ENCODE peak calls at places on chromosomes 4 and X, in four cellular contexts. C, E, B and S are unnamed samples.

GRCh38 chr4:112127736-112128322 is 17.4 kb upstream of the FAM241A start:
- DNase-seq in C (no peak), E (no peak), B (no peak), S (no peak)

GRCh38 chr4:93830090-93830818 is 1.7 kb downstream of the ATOH1 start:
- DNase-seq in C (no peak), E (no peak), B (peak), S (no peak)

GRCh38 chr4:144967161-144967560 is 130.8 kb downstream of the ANAPC10 start:
- DNase-seq in C (no peak), E (no peak), B (no peak), S (no peak)

GRCh38 chr4:187065396-187065795 is 341.7 kb upstream of the FAT1 start:
- DNase-seq in C (no peak), E (no peak), B (no peak), S (no peak)

GRCh38 chrX:22424141-22424915 is 151.6 kb downstream of the CBLL2 start:
- DNase-seq in C (no peak), E (no peak), B (no peak), S (no peak)

GRCh38 chr4:181517521-181517920 is 725.7 kb upstream of the TENM3 start:
- DNase-seq in C (no peak), E (no peak), B (no peak), S (no peak)

GRCh38 chrX:123917069-123917468 is 44.4 kb upstream of the STAG2 start:
- DNase-seq in C (no peak), E (no peak), B (no peak), S (no peak)

GRCh38 chr4:176273741-176274140 is 4.7 kb upstream of the ASB5 start:
- DNase-seq in C (no peak), E (no peak), B (no peak), S (no peak)

GRCh38 chrX:13803116-13803515 is 13.8 kb downstream of the GPM6B start:
- DNase-seq in C (no peak), E (no peak), B (peak), S (no peak)

GRCh38 chrX:22237479-22237878 is 35.2 kb upstream of the CBLL2 start:
- DNase-seq in C (no peak), E (no peak), B (no peak), S (no peak)

GRCh38 chr4:95507147-95507546 is 41.6 kb downstream of the UNC5C start:
- DNase-seq in C (no peak), E (no peak), B (no peak), S (no peak)

GRCh38 chr4:3342182-3342854 is 49.5 kb downstream of the RGS12 start:
- DNase-seq in C (no peak), E (no peak), B (no peak), S (no peak)

GRCh38 chrX:48540015-48540350 is 469 bp downstream of the TBC1D25 start:
- DNase-seq in C (peak), E (no peak), B (no peak), S (peak)

GRCh38 chr4:55510685-55511084 is 36.0 kb downstream of the CLOCK start:
- DNase-seq in C (no peak), E (no peak), B (no peak), S (no peak)

GRCh38 chrX:26558719-26559386 is 342.9 kb downstream of the MAGEB5 start:
- DNase-seq in C (no peak), E (no peak), B (no peak), S (no peak)

GRCh38 chr4:115234405-115235093 is 121.1 kb upstream of the NDST4 start:
- DNase-seq in C (no peak), E (no peak), B (peak), S (no peak)

GRCh38 chr4:113540859-113541258 is 220.7 kb downstream of the CAMK2D start:
- DNase-seq in C (no peak), E (no peak), B (no peak), S (no peak)

GRCh38 chrX:39900788-39901170 is 197.0 kb downstream of the BCOR start:
- DNase-seq in C (no peak), E (no peak), B (peak), S (no peak)

GRCh38 chrX:41389311-41389888 is 55.4 kb downstream of the DDX3X start:
- DNase-seq in C (no peak), E (no peak), B (no peak), S (no peak)

GRCh38 chr4:16461362-16461761 is 235.1 kb upstream of the TAPT1 start:
- DNase-seq in C (no peak), E (no peak), B (no peak), S (no peak)

GRCh38 chr4:3708103-3708510 is 58.1 kb upstream of the ADRA2C start:
- DNase-seq in C (no peak), E (no peak), B (peak), S (no peak)

GRCh38 chrX:65690057-65690855 is 22.8 kb downstream of the MSN start:
- DNase-seq in C (no peak), E (no peak), B (no peak), S (no peak)

GRCh38 chrX:30865020-30865419 is 24.0 kb downstream of the TAB3 start:
- DNase-seq in C (peak), E (no peak), B (peak), S (no peak)

GRCh38 chr4:8179074-8179473 is 20.0 kb upstream of the SH3TC1 start:
- DNase-seq in C (no peak), E (no peak), B (no peak), S (no peak)

GRCh38 chr4:140004580-140005314 is 149.2 kb downstream of the MAML3 start:
- DNase-seq in C (peak), E (no peak), B (peak), S (no peak)